ENCODE peak calls at places on chromosomes 4 and X, in eight cellular contexts. One of them, this sample, is unnamed.
A peak's percentile ranks its signal among the peaks of the same experiment; 100 is the strongest.

GRCh38 chr4:101948055-101948454 is 157.5 kb downstream of the BANK1 start:
- DNase-seq in HCT116: no peak
- DNase-seq in A673: no peak
- DNase-seq in hepatocyte: no peak
- DNase-seq in fibroblast of lung: no peak
- DNase-seq in suprapubic skin: no peak
- DNase-seq in heart right ventricle: no peak
- DNase-seq in GM23338: no peak
- DNase-seq in this sample: no peak

GRCh38 chrX:134694935-134695334 is 36.7 kb upstream of the PLAC1 start:
- DNase-seq in heart right ventricle: no peak
- DNase-seq in fibroblast of lung: no peak
- DNase-seq in hepatocyte: no peak
- DNase-seq in HCT116: no peak
- DNase-seq in suprapubic skin: no peak
- DNase-seq in A673: no peak
- DNase-seq in GM23338: no peak
- DNase-seq in this sample: no peak

GRCh38 chr4:71052716-71053115 is 59.3 kb downstream of the DCK start:
- DNase-seq in HCT116: no peak
- DNase-seq in suprapubic skin: no peak
- DNase-seq in hepatocyte: no peak
- DNase-seq in GM23338: no peak
- DNase-seq in A673: no peak
- DNase-seq in fibroblast of lung: no peak
- DNase-seq in heart right ventricle: no peak
- DNase-seq in this sample: no peak

GRCh38 chr4:71240094-71240493 is 98.7 kb upstream of the SLC4A4 start:
- DNase-seq in A673: no peak
- DNase-seq in hepatocyte: peak; percentile 19
- DNase-seq in HCT116: no peak
- DNase-seq in suprapubic skin: no peak
- DNase-seq in heart right ventricle: no peak
- DNase-seq in GM23338: no peak
- DNase-seq in fibroblast of lung: no peak
- DNase-seq in this sample: no peak

GRCh38 chrX:23727206-23727605 is 15.9 kb downstream of the ACOT9 start:
- DNase-seq in hepatocyte: no peak
- DNase-seq in A673: no peak
- DNase-seq in GM23338: no peak
- DNase-seq in heart right ventricle: no peak
- DNase-seq in fibroblast of lung: no peak
- DNase-seq in HCT116: no peak
- DNase-seq in suprapubic skin: no peak
- DNase-seq in this sample: no peak

GRCh38 chrX:136747003-136747986 is 33.4 kb downstream of the ARHGEF6 start:
- DNase-seq in hepatocyte: no peak
- DNase-seq in HCT116: no peak
- DNase-seq in suprapubic skin: no peak
- DNase-seq in A673: no peak
- DNase-seq in fibroblast of lung: no peak
- DNase-seq in heart right ventricle: no peak
- DNase-seq in GM23338: no peak
- DNase-seq in this sample: no peak

GRCh38 chrX:42119076-42119475 is 195.7 kb upstream of the CASK start:
- DNase-seq in fibroblast of lung: peak; percentile 48
- DNase-seq in hepatocyte: peak; percentile 41
- DNase-seq in GM23338: no peak
- DNase-seq in suprapubic skin: no peak
- DNase-seq in HCT116: peak; percentile 42
- DNase-seq in heart right ventricle: no peak
- DNase-seq in A673: peak; percentile 52
- DNase-seq in this sample: no peak

GRCh38 chr4:179625391-179625790 is 2183.2 kb upstream of the AGA start:
- DNase-seq in HCT116: no peak
- DNase-seq in fibroblast of lung: peak; percentile 83
- DNase-seq in suprapubic skin: no peak
- DNase-seq in GM23338: no peak
- DNase-seq in A673: no peak
- DNase-seq in heart right ventricle: no peak
- DNase-seq in hepatocyte: no peak
- DNase-seq in this sample: no peak

GRCh38 chrX:10603612-10604011 is 16.8 kb downstream of the MID1 start:
- DNase-seq in suprapubic skin: no peak
- DNase-seq in HCT116: no peak
- DNase-seq in GM23338: peak; percentile 42
- DNase-seq in fibroblast of lung: no peak
- DNase-seq in heart right ventricle: no peak
- DNase-seq in hepatocyte: no peak
- DNase-seq in A673: no peak
- DNase-seq in this sample: no peak

GRCh38 chr4:179981161-179981560 is 2262.0 kb upstream of the TENM3 start:
- DNase-seq in GM23338: no peak
- DNase-seq in hepatocyte: no peak
- DNase-seq in HCT116: no peak
- DNase-seq in A673: no peak
- DNase-seq in heart right ventricle: no peak
- DNase-seq in suprapubic skin: no peak
- DNase-seq in fibroblast of lung: no peak
- DNase-seq in this sample: no peak

GRCh38 chrX:154505726-154506125 is 10.3 kb downstream of the FAM3A start:
- DNase-seq in A673: no peak
- DNase-seq in GM23338: no peak
- DNase-seq in heart right ventricle: no peak
- DNase-seq in fibroblast of lung: peak; percentile 49
- DNase-seq in suprapubic skin: no peak
- DNase-seq in HCT116: no peak
- DNase-seq in hepatocyte: no peak
- DNase-seq in this sample: no peak

GRCh38 chrX:72421797-72422196 is 116.1 kb upstream of the CITED1 start:
- DNase-seq in suprapubic skin: no peak
- DNase-seq in heart right ventricle: no peak
- DNase-seq in A673: no peak
- DNase-seq in HCT116: no peak
- DNase-seq in hepatocyte: no peak
- DNase-seq in GM23338: no peak
- DNase-seq in fibroblast of lung: no peak
- DNase-seq in this sample: no peak

GRCh38 chr4:175070444-175070843 is 152.3 kb downstream of the ADAM29 start:
- DNase-seq in fibroblast of lung: no peak
- DNase-seq in GM23338: peak; percentile 19
- DNase-seq in heart right ventricle: no peak
- DNase-seq in suprapubic skin: no peak
- DNase-seq in hepatocyte: no peak
- DNase-seq in HCT116: no peak
- DNase-seq in A673: no peak
- DNase-seq in this sample: no peak

GRCh38 chr4:152860057-152860456 is 76.1 kb upstream of the FHDC1 start:
- DNase-seq in suprapubic skin: no peak
- DNase-seq in hepatocyte: no peak
- DNase-seq in heart right ventricle: no peak
- DNase-seq in A673: no peak
- DNase-seq in fibroblast of lung: no peak
- DNase-seq in GM23338: peak; percentile 70
- DNase-seq in HCT116: no peak
- DNase-seq in this sample: no peak

GRCh38 chr4:109702950-109703663 is at the start of gene CASP6:
- DNase-seq in A673: peak; percentile 86
- DNase-seq in heart right ventricle: peak; percentile 85
- DNase-seq in GM23338: peak; percentile 85
- DNase-seq in suprapubic skin: peak; percentile 90
- DNase-seq in HCT116: peak; percentile 51
- DNase-seq in hepatocyte: peak; percentile 93
- DNase-seq in fibroblast of lung: peak; percentile 72
- DNase-seq in this sample: peak; percentile 64

GRCh38 chr4:42453612-42454011 is 56.3 kb downstream of the SHISA3 start:
- DNase-seq in fibroblast of lung: no peak
- DNase-seq in A673: no peak
- DNase-seq in heart right ventricle: no peak
- DNase-seq in HCT116: no peak
- DNase-seq in suprapubic skin: no peak
- DNase-seq in hepatocyte: no peak
- DNase-seq in GM23338: no peak
- DNase-seq in this sample: no peak

GRCh38 chr4:41104155-41104554 is 110.2 kb downstream of the APBB2 start:
- DNase-seq in A673: no peak
- DNase-seq in HCT116: no peak
- DNase-seq in fibroblast of lung: no peak
- DNase-seq in heart right ventricle: no peak
- DNase-seq in suprapubic skin: no peak
- DNase-seq in hepatocyte: no peak
- DNase-seq in GM23338: no peak
- DNase-seq in this sample: no peak

GRCh38 chr4:76199664-76200211 is 13.9 kb downstream of the SCARB2 start:
- DNase-seq in GM23338: peak; percentile 72
- DNase-seq in heart right ventricle: no peak
- DNase-seq in suprapubic skin: no peak
- DNase-seq in HCT116: no peak
- DNase-seq in fibroblast of lung: peak; percentile 26
- DNase-seq in A673: no peak
- DNase-seq in hepatocyte: no peak
- DNase-seq in this sample: no peak

GRCh38 chr4:76197971-76198410 is 15.6 kb downstream of the SCARB2 start:
- DNase-seq in fibroblast of lung: peak; percentile 79
- DNase-seq in hepatocyte: peak; percentile 62
- DNase-seq in A673: no peak
- DNase-seq in heart right ventricle: no peak
- DNase-seq in HCT116: no peak
- DNase-seq in suprapubic skin: no peak
- DNase-seq in GM23338: no peak
- DNase-seq in this sample: no peak

GRCh38 chr4:76203541-76203940 is 10.1 kb downstream of the SCARB2 start:
- DNase-seq in hepatocyte: no peak
- DNase-seq in HCT116: no peak
- DNase-seq in A673: no peak
- DNase-seq in GM23338: no peak
- DNase-seq in fibroblast of lung: no peak
- DNase-seq in heart right ventricle: no peak
- DNase-seq in suprapubic skin: no peak
- DNase-seq in this sample: no peak

GRCh38 chr4:76198411-76199237 is 15.0 kb downstream of the SCARB2 start:
- DNase-seq in fibroblast of lung: peak; percentile 93
- DNase-seq in heart right ventricle: peak; percentile 79
- DNase-seq in suprapubic skin: no peak
- DNase-seq in GM23338: peak; percentile 34
- DNase-seq in HCT116: no peak
- DNase-seq in hepatocyte: peak; percentile 88
- DNase-seq in A673: peak; percentile 36
- DNase-seq in this sample: no peak

GRCh38 chr4:76200771-76201224 is 12.8 kb downstream of the SCARB2 start:
- DNase-seq in hepatocyte: peak; percentile 77
- DNase-seq in HCT116: no peak
- DNase-seq in suprapubic skin: no peak
- DNase-seq in GM23338: no peak
- DNase-seq in A673: no peak
- DNase-seq in fibroblast of lung: no peak
- DNase-seq in heart right ventricle: no peak
- DNase-seq in this sample: no peak
- H3K4me1 ChIP-seq in hepatocyte: peaks cover 62% of the 10 kb centered on the region
- H3K4me1 ChIP-seq in HCT116: peaks cover 10% of the 10 kb centered on the region
- H3K4me1 ChIP-seq in suprapubic skin: peaks cover 75% of the 10 kb centered on the region
- H3K4me1 ChIP-seq in GM23338: peaks cover 11% of the 10 kb centered on the region
- H3K4me1 ChIP-seq in A673: peaks cover 15% of the 10 kb centered on the region
- H3K4me1 ChIP-seq in fibroblast of lung: peaks cover 44% of the 10 kb centered on the region
- H3K4me1 ChIP-seq in heart right ventricle: peaks cover 85% of the 10 kb centered on the region
- H3K4me1 ChIP-seq in this sample: peaks cover 37% of the 10 kb centered on the region

DNA sequence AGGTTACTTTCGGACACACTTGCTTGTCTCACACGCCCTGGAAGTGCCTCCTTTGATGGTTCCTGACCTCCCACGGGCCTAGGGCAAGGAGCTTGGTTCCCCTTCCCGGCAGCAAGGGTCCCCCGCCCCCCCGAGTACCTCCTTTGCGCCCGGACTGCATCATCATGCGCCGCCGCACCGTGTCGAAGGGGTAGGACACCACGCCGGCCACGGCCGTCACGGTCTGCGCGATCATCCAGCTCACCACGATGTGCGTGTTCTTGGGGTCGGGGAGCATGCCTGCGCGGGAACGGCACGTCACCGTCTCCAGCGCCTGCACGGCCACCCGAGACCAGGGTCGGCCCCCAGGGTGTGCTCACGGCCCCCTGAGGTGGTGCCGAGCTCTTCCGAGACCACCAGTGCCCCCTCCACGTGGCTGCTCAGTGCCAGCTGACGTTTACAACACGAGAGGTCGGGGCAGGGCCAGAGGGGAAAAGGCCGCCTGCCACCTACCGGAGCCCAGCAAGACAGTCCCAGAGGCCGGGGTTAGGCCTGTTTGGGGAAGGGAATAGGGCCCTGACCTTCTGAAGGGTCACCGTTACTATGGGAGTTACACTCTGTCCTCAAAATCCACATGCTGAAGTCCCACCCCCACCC is 4.7 kb downstream of the SLC25A6 start:
- DNase-seq in HCT116: no peak
- DNase-seq in fibroblast of lung: no peak
- DNase-seq in hepatocyte: no peak
- DNase-seq in suprapubic skin: peak; percentile 72
- DNase-seq in A673: no peak
- DNase-seq in GM23338: no peak
- DNase-seq in heart right ventricle: no peak
- DNase-seq in this sample: no peak
- H3K36me3 ChIP-seq in HCT116: peaks cover 53% of the 10 kb centered on the region
- H3K36me3 ChIP-seq in fibroblast of lung: peaks cover 42% of the 10 kb centered on the region
- H3K36me3 ChIP-seq in hepatocyte: no peaks in the 10 kb centered on the region
- H3K36me3 ChIP-seq in suprapubic skin: peaks cover 75% of the 10 kb centered on the region
- H3K36me3 ChIP-seq in A673: peaks cover 81% of the 10 kb centered on the region
- H3K36me3 ChIP-seq in GM23338: peaks cover 45% of the 10 kb centered on the region
- H3K36me3 ChIP-seq in heart right ventricle: peaks cover 55% of the 10 kb centered on the region
- H3K36me3 ChIP-seq in this sample: peaks cover 58% of the 10 kb centered on the region

GRCh38 chr4:8428288-8429097 is 12.0 kb downstream of the ACOX3 start:
- DNase-seq in GM23338: peak; percentile 91
- DNase-seq in suprapubic skin: peak; percentile 91
- DNase-seq in HCT116: peak; percentile 63
- DNase-seq in hepatocyte: peak; percentile 96
- DNase-seq in heart right ventricle: peak; percentile 86
- DNase-seq in fibroblast of lung: peak; percentile 84
- DNase-seq in A673: peak; percentile 86
- DNase-seq in this sample: peak; percentile 93
- TF ChIP-seq CTCF in GM23338: peak; percentile 16
- TF ChIP-seq CTCF in suprapubic skin: peak; percentile 25
- TF ChIP-seq CTCF in HCT116: peak; percentile 53
- TF ChIP-seq CTCF in hepatocyte: peak; percentile 39
- TF ChIP-seq CTCF in heart right ventricle: peak; percentile 10
- TF ChIP-seq CTCF in fibroblast of lung: peak; percentile 70
- TF ChIP-seq CTCF in A673: peak; percentile 49
- TF ChIP-seq CTCF in this sample: no peak

DNA sequence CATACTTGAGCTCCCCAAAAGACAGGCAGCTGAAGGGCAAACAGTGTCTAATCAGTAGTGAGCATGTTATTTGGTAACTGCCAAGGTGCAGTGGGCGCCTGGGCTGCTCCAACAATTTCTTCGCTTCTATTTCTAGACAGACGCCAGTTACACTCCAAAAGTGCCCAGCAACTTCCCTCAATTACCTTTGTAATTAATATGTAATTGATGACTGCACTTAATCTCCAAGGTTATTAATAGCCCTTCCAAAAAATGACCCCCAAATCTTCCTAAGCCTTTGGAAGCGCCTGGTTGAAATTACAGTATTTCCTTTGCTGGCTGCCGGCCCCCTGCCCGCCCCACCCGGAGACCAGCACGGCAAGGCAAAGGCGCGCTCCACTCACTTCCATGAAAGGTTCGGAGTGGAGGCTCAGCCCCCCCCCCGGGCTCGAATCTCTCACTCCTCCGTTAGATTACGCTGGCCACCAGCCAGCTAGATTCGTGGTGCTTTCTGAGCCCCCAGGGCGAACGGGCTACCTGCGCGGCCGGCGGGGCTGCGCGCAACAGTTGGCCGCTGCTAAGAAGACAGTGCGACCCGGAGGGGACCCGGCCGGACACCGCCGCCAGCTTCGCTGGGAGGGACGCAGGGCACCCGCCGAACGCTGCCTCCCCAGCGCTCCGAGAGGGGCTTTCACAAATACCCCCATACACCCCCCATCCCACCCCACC is 1.9 kb downstream of the GPC4 start:
- DNase-seq in fibroblast of lung: no peak
- DNase-seq in heart right ventricle: no peak
- DNase-seq in A673: no peak
- DNase-seq in hepatocyte: no peak
- DNase-seq in suprapubic skin: no peak
- DNase-seq in GM23338: peak; percentile 9
- DNase-seq in HCT116: no peak
- DNase-seq in this sample: no peak
- H3K4me1 ChIP-seq in fibroblast of lung: no peaks in the 10 kb centered on the region
- H3K4me1 ChIP-seq in heart right ventricle: no peaks in the 10 kb centered on the region
- H3K4me1 ChIP-seq in A673: peaks cover 5% of the 10 kb centered on the region
- H3K4me1 ChIP-seq in hepatocyte: no peaks in the 10 kb centered on the region
- H3K4me1 ChIP-seq in suprapubic skin: no peaks in the 10 kb centered on the region
- H3K4me1 ChIP-seq in GM23338: peaks cover 41% of the 10 kb centered on the region
- H3K4me1 ChIP-seq in HCT116: peaks cover 5% of the 10 kb centered on the region
- H3K4me1 ChIP-seq in this sample: no peaks in the 10 kb centered on the region